ENCODE peak calls at places on chromosomes 7 and 10, in five cellular contexts. U is A549; F is tibial artery; H is CD4-positive, alpha-beta T cell; E is MM.1S. B is an unnamed sample.

GRCh38 chr7:98483276-98483963 is 82.5 kb upstream of the BAIAP2L1 start:
- DNase-seq in U (no peak), F (no peak), H (no peak), E (no peak), B (no peak)

GRCh38 chr7:105353752-105354328 is 34.9 kb downstream of the SRPK2 start:
- DNase-seq in U (no peak), F (peak; percentile 57), H (no peak), E (no peak), B (no peak)

GRCh38 chr7:98215561-98216495 is 4.6 kb downstream of the BHLHA15 start:
- DNase-seq in U (no peak), F (no peak), H (no peak), E (no peak), B (no peak)

GRCh38 chr10:33143160-33143728 is 185.2 kb upstream of the ITGB1 start:
- DNase-seq in U (peak; percentile 48), F (no peak), H (no peak), E (no peak), B (no peak)

GRCh38 chr7:74223711-74224510 is 14.1 kb downstream of the LAT2 start:
- DNase-seq in U (no peak), F (no peak), H (no peak), E (no peak), B (no peak)

GRCh38 chr7:41695661-41696322 is 7.1 kb downstream of the INHBA start:
- DNase-seq in U (peak; percentile 12), F (no peak), H (no peak), E (no peak), B (no peak)

GRCh38 chr10:28492093-28492492 is 40.8 kb upstream of the WAC start:
- DNase-seq in U (no peak), F (no peak), H (no peak), E (no peak), B (no peak)

GRCh38 chr7:88985309-88985708 is 189.8 kb upstream of the TEX47 start:
- DNase-seq in U (no peak), F (no peak), H (no peak), E (no peak), B (no peak)

GRCh38 chr7:27097686-27098492 is 2.1 kb upstream of the HOXA1 start:
- DNase-seq in U (no peak), F (no peak), H (no peak), E (no peak), B (no peak)

DNA sequence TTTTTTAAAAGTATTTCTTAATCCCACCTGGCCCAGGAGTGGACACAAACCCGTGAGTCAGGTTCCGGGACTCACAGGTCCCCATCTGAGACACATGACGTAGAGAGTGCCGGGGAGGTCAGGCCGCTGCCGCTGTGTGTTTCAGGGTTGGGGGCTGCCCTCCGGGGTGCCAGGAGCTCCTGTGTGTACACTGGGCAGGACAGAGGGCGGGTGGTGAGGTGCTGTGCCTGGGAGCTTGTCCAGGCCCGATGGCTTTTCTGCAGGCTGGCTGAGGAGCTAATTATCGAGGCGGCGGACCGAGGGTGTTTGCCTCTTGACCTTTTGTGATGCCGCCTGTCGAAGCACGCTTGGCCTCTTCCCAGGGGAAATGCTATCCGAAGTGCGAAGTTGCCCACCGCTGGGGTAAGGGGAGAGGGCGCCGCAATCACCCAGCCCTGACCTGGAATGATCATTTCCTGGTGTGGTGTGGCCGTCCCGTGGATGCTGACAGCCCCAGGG is 42.1 kb downstream of the FOXL3 start:
- DNase-seq in U (no peak), F (no peak), H (no peak), E (no peak), B (no peak)
- H3K27ac ChIP-seq in U (peak overlapping the region; percentile 87), F (no peak overlapping the region), H (no peak overlapping the region), E (no peak overlapping the region), B (no peak overlapping the region)

GRCh38 chr7:148915211-148915610 is 31.1 kb upstream of the EZH2 start:
- DNase-seq in U (no peak), F (no peak), H (no peak), E (no peak), B (no peak)
- H3K27ac ChIP-seq in U (peak overlapping the region; percentile 31), F (no peak overlapping the region), H (no peak overlapping the region), E (no peak overlapping the region), B (no peak overlapping the region)

GRCh38 chr10:48444861-48445841 is 138.7 kb downstream of the MAPK8 start:
- DNase-seq in U (no peak), F (no peak), H (no peak), E (no peak), B (no peak)
- H3K27ac ChIP-seq in U (no peak overlapping the region), F (no peak overlapping the region), H (no peak overlapping the region), E (no peak overlapping the region), B (no peak overlapping the region)

DNA sequence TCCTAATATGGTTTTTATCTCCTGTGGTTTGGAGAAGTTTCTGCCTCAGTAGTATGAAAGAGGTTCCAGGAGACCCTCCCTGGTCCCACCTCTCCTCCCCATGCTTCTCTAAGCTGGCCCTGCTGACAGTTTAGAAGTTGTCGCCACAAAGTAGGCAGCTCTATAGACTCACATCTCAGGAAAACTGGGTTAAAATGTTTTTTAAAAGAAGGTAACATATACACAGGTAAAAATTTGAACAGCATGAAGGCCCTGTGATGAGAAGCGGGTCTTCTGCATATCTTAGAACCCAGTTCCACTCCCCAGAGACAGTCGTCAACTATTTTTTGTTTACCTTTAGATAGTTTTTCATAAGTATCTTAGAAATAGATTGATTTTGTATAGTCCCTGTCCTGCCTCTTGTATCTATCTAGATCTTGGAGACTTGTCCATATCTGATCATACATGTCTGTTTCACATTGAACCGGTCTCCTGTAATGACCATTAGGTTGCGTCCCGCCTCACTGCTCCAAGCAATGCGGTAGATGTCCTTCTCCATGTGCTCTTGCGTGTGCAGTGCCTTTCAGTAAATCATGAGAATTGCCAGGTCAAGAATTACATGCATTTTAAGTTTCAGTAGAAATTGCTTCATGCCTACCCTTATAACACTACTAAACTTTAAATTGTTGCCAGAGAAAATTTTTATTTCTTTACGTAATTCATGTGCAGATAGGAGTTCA is 2.2 kb downstream of the DUSP5 start:
- DNase-seq in U (no peak), F (no peak), H (no peak), E (no peak), B (no peak)
- H3K27ac ChIP-seq in U (peak overlapping the region; percentile 96), F (no peak overlapping the region), H (no peak overlapping the region), E (peak overlapping the region; percentile 93), B (no peak overlapping the region)

GRCh38 chr10:11265486-11265885 is 247.8 kb downstream of the CELF2 start:
- DNase-seq in U (no peak), F (no peak), H (no peak), E (no peak), B (no peak)

GRCh38 chr10:11264481-11265044 is 246.9 kb downstream of the CELF2 start:
- DNase-seq in U (no peak), F (no peak), H (no peak), E (no peak), B (no peak)

GRCh38 chr10:11272915-11273389 is 255.3 kb downstream of the CELF2 start:
- DNase-seq in U (no peak), F (no peak), H (no peak), E (no peak), B (no peak)

GRCh38 chr10:11270858-11271179 is 253.1 kb downstream of the CELF2 start:
- DNase-seq in U (no peak), F (no peak), H (no peak), E (no peak), B (no peak)

GRCh38 chr10:11270135-11270857 is 252.6 kb downstream of the CELF2 start:
- DNase-seq in U (peak; percentile 56), F (peak; percentile 71), H (peak; percentile 60), E (peak; percentile 84), B (no peak)
- H3K27ac ChIP-seq in U (no peak overlapping the region), F (no peak overlapping the region), H (no peak overlapping the region), E (peak overlapping the region; percentile 65), B (no peak overlapping the region)

GRCh38 chr10:129191848-129192247 is 275.2 kb upstream of the MGMT start:
- DNase-seq in U (no peak), F (peak; percentile 25), H (no peak), E (no peak), B (no peak)

GRCh38 chr10:129193148-129193547 is 273.9 kb upstream of the MGMT start:
- DNase-seq in U (no peak), F (peak; percentile 40), H (no peak), E (no peak), B (no peak)

GRCh38 chr10:129192344-129193128 is 274.5 kb upstream of the MGMT start:
- DNase-seq in U (no peak), F (peak; percentile 87), H (no peak), E (no peak), B (no peak)
- H3K27ac ChIP-seq in U (no peak overlapping the region), F (no peak overlapping the region), H (no peak overlapping the region), E (no peak overlapping the region), B (no peak overlapping the region)

GRCh38 chr7:151505836-151506468 is 13.7 kb downstream of the RHEB start:
- DNase-seq in U (no peak), F (no peak), H (no peak), E (no peak), B (no peak)
- H3K27ac ChIP-seq in U (peak overlapping the region; percentile 34), F (no peak overlapping the region), H (no peak overlapping the region), E (no peak overlapping the region), B (no peak overlapping the region)

GRCh38 chr10:58661336-58661735 is 148.7 kb downstream of the BICC1 start:
- DNase-seq in U (no peak), F (no peak), H (no peak), E (no peak), B (no peak)

GRCh38 chr10:58660577-58661255 is 148.0 kb downstream of the BICC1 start:
- DNase-seq in U (no peak), F (no peak), H (no peak), E (no peak), B (no peak)

GRCh38 chr10:58665361-58665760 is 152.7 kb downstream of the BICC1 start:
- DNase-seq in U (no peak), F (no peak), H (no peak), E (no peak), B (no peak)

GRCh38 chr10:58661902-58662301 is 149.2 kb downstream of the BICC1 start:
- DNase-seq in U (no peak), F (no peak), H (no peak), E (no peak), B (no peak)

GRCh38 chr10:58662314-58662713 is 149.6 kb downstream of the BICC1 start:
- DNase-seq in U (peak; percentile 57), F (no peak), H (no peak), E (no peak), B (no peak)
- H3K27ac ChIP-seq in U (peak overlapping the region; percentile 81), F (no peak overlapping the region), H (no peak overlapping the region), E (no peak overlapping the region), B (peak overlapping the region; percentile 28)

DNA sequence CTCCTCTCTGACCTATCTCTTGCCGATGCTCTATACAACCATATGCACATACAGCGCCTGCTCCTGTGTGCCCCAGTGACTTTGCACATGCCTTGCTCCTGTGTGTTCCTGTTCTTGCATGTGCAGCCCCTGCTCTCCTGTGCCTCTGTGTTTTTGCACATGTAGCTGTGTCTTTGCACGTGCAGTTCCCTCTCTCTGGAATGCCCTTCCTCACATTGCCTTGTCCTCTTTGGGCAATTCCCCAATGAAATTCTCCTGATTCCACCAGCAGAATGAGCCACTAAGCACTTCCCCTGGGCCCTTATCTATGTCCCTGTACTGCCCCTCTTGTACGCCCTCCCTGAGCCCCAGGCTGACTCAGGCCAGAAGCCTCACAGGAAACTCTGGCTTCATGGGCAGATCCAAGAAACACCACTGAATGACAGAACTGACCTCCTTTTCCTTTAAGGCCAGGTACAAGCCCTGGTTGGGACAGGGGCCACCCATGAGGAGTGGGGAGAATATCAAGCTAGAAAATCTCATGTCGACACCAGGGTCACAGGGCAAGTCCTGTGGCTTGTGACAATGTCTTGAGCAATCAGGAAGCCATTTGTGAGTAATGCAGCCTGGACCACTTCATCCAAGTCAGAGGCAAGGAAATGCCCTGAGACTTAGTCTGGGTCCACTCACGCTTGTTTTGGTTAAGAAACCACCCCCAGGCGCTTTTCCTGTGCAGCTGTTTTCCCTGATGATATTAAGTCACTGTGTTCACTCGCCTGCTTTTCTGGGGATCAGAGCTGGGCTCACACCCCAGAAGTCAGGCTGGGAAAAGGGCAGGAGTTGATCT is 1.9 kb upstream of the ARHGAP22 start:
- DNase-seq in U (no peak), F (peak; percentile 74), H (no peak), E (no peak), B (peak; percentile 34)
- H3K27ac ChIP-seq in U (no peak overlapping the region), F (peak overlapping the region; percentile 49), H (no peak overlapping the region), E (no peak overlapping the region), B (peak overlapping the region; percentile 58)

B was measured in thoracic aorta.